ENCODE peak calls at places on chromosomes 11 and 22, in nine cellular contexts. One of them, this sample, is unnamed.

GRCh38 chr11:10911907-10912306 is 54.1 kb upstream of the ZBED5 start:
- DNase-seq in thoracic aorta: no peak
- DNase-seq in CD14-positive monocyte: no peak
- DNase-seq in WERI-Rb-1: no peak
- DNase-seq in T-helper 9 cell: no peak
- DNase-seq in HFFc6: no peak
- DNase-seq in activated T-cell treated with anti-CD3 and anti-CD28 coated beads for 24 hours: no peak
- DNase-seq in choroid plexus epithelial cell: no peak
- DNase-seq in progenitor cell of endocrine pancreas: no peak
- DNase-seq in this sample: no peak

GRCh38 chr11:47259178-47259977 is 1.6 kb downstream of the NR1H3 start:
- DNase-seq in thoracic aorta: no peak
- DNase-seq in CD14-positive monocyte: no peak
- DNase-seq in WERI-Rb-1: peak; percentile 40
- DNase-seq in T-helper 9 cell: no peak
- DNase-seq in HFFc6: no peak
- DNase-seq in activated T-cell treated with anti-CD3 and anti-CD28 coated beads for 24 hours: peak; percentile 28
- DNase-seq in choroid plexus epithelial cell: peak; percentile 61
- DNase-seq in progenitor cell of endocrine pancreas: no peak
- DNase-seq in this sample: peak; percentile 30

GRCh38 chr11:101583180-101584128 is at the start of gene TRPC6:
- DNase-seq in thoracic aorta: no peak
- DNase-seq in CD14-positive monocyte: no peak
- DNase-seq in WERI-Rb-1: peak; percentile 33
- DNase-seq in T-helper 9 cell: no peak
- DNase-seq in HFFc6: no peak
- DNase-seq in activated T-cell treated with anti-CD3 and anti-CD28 coated beads for 24 hours: no peak
- DNase-seq in choroid plexus epithelial cell: peak; percentile 6
- DNase-seq in progenitor cell of endocrine pancreas: peak; percentile 31
- DNase-seq in this sample: peak; percentile 4

GRCh38 chr22:37390075-37390474 is 37.2 kb downstream of the ELFN2 start:
- DNase-seq in thoracic aorta: no peak
- DNase-seq in CD14-positive monocyte: no peak
- DNase-seq in WERI-Rb-1: no peak
- DNase-seq in T-helper 9 cell: no peak
- DNase-seq in HFFc6: no peak
- DNase-seq in activated T-cell treated with anti-CD3 and anti-CD28 coated beads for 24 hours: no peak
- DNase-seq in choroid plexus epithelial cell: no peak
- DNase-seq in progenitor cell of endocrine pancreas: no peak
- DNase-seq in this sample: no peak

GRCh38 chr11:108817971-108818370 is 153.1 kb downstream of the DDX10 start:
- DNase-seq in thoracic aorta: no peak
- DNase-seq in CD14-positive monocyte: no peak
- DNase-seq in WERI-Rb-1: no peak
- DNase-seq in T-helper 9 cell: no peak
- DNase-seq in HFFc6: no peak
- DNase-seq in activated T-cell treated with anti-CD3 and anti-CD28 coated beads for 24 hours: no peak
- DNase-seq in choroid plexus epithelial cell: no peak
- DNase-seq in progenitor cell of endocrine pancreas: no peak
- DNase-seq in this sample: no peak

GRCh38 chr22:47282851-47283250 is 520.4 kb downstream of the TBC1D22A start:
- DNase-seq in thoracic aorta: no peak
- DNase-seq in CD14-positive monocyte: no peak
- DNase-seq in WERI-Rb-1: no peak
- DNase-seq in T-helper 9 cell: no peak
- DNase-seq in HFFc6: no peak
- DNase-seq in activated T-cell treated with anti-CD3 and anti-CD28 coated beads for 24 hours: no peak
- DNase-seq in choroid plexus epithelial cell: no peak
- DNase-seq in progenitor cell of endocrine pancreas: no peak
- DNase-seq in this sample: no peak

GRCh38 chr11:104254347-104254746 is 90.4 kb upstream of the PDGFD start:
- DNase-seq in thoracic aorta: no peak
- DNase-seq in CD14-positive monocyte: no peak
- DNase-seq in WERI-Rb-1: peak; percentile 78
- DNase-seq in T-helper 9 cell: no peak
- DNase-seq in HFFc6: no peak
- DNase-seq in activated T-cell treated with anti-CD3 and anti-CD28 coated beads for 24 hours: no peak
- DNase-seq in choroid plexus epithelial cell: peak; percentile 67
- DNase-seq in progenitor cell of endocrine pancreas: peak; percentile 13
- DNase-seq in this sample: peak; percentile 16

GRCh38 chr11:125094731-125095130 is 16.7 kb downstream of the TMEM218 start:
- DNase-seq in thoracic aorta: no peak
- DNase-seq in CD14-positive monocyte: no peak
- DNase-seq in WERI-Rb-1: no peak
- DNase-seq in T-helper 9 cell: no peak
- DNase-seq in HFFc6: no peak
- DNase-seq in activated T-cell treated with anti-CD3 and anti-CD28 coated beads for 24 hours: no peak
- DNase-seq in choroid plexus epithelial cell: no peak
- DNase-seq in progenitor cell of endocrine pancreas: no peak
- DNase-seq in this sample: no peak

GRCh38 chr11:57982763-57983162 is 40.9 kb upstream of the OR9Q1 start:
- DNase-seq in thoracic aorta: no peak
- DNase-seq in CD14-positive monocyte: no peak
- DNase-seq in WERI-Rb-1: no peak
- DNase-seq in T-helper 9 cell: no peak
- DNase-seq in HFFc6: no peak
- DNase-seq in activated T-cell treated with anti-CD3 and anti-CD28 coated beads for 24 hours: no peak
- DNase-seq in choroid plexus epithelial cell: no peak
- DNase-seq in progenitor cell of endocrine pancreas: no peak
- DNase-seq in this sample: no peak

This sample was measured in G401.